ENCODE peak calls at places on chromosomes 16 and 17, in seven cellular contexts. One of them, this sample, is unnamed.

GRCh38 chr17:37360632-37361031 is 15.2 kb upstream of the C17orf78 start:
- DNase-seq in foreskin keratinocyte: no peak
- DNase-seq in stomach: no peak
- DNase-seq in CD8-positive, alpha-beta T cell: no peak
- DNase-seq in right lobe of liver: no peak
- DNase-seq in hepatocyte: no peak
- DNase-seq in cardiac muscle cell: peak; percentile 55
- DNase-seq in this sample: no peak

GRCh38 chr16:87836844-87837581 is 32.3 kb downstream of the SLC7A5 start:
- DNase-seq in foreskin keratinocyte: peak; percentile 31
- DNase-seq in stomach: no peak
- DNase-seq in CD8-positive, alpha-beta T cell: no peak
- DNase-seq in right lobe of liver: no peak
- DNase-seq in hepatocyte: no peak
- DNase-seq in cardiac muscle cell: peak; percentile 21
- DNase-seq in this sample: no peak

GRCh38 chr16:53056528-53056881 is 1.7 kb downstream of the CHD9 start:
- DNase-seq in foreskin keratinocyte: no peak
- DNase-seq in stomach: no peak
- DNase-seq in CD8-positive, alpha-beta T cell: no peak
- DNase-seq in right lobe of liver: peak; percentile 89
- DNase-seq in hepatocyte: no peak
- DNase-seq in cardiac muscle cell: peak; percentile 68
- DNase-seq in this sample: no peak

GRCh38 chr17:77886387-77886728 is 72.1 kb upstream of the TNRC6C start:
- DNase-seq in foreskin keratinocyte: no peak
- DNase-seq in stomach: peak; percentile 41
- DNase-seq in CD8-positive, alpha-beta T cell: no peak
- DNase-seq in right lobe of liver: no peak
- DNase-seq in hepatocyte: no peak
- DNase-seq in cardiac muscle cell: no peak
- DNase-seq in this sample: no peak

GRCh38 chr17:82959990-82960418 is 119.4 kb upstream of the METRNL start:
- DNase-seq in foreskin keratinocyte: no peak
- DNase-seq in stomach: peak; percentile 19
- DNase-seq in CD8-positive, alpha-beta T cell: no peak
- DNase-seq in right lobe of liver: peak; percentile 39
- DNase-seq in hepatocyte: no peak
- DNase-seq in cardiac muscle cell: no peak
- DNase-seq in this sample: peak; percentile 11

GRCh38 chr17:63960006-63960405 is 12.7 kb downstream of the SCN4A start:
- DNase-seq in foreskin keratinocyte: no peak
- DNase-seq in stomach: no peak
- DNase-seq in CD8-positive, alpha-beta T cell: no peak
- DNase-seq in right lobe of liver: no peak
- DNase-seq in hepatocyte: no peak
- DNase-seq in cardiac muscle cell: no peak
- DNase-seq in this sample: no peak

GRCh38 chr16:60329110-60329509 is 1595.0 kb upstream of the GOT2 start:
- DNase-seq in foreskin keratinocyte: peak; percentile 2
- DNase-seq in stomach: no peak
- DNase-seq in CD8-positive, alpha-beta T cell: no peak
- DNase-seq in right lobe of liver: no peak
- DNase-seq in hepatocyte: no peak
- DNase-seq in cardiac muscle cell: no peak
- DNase-seq in this sample: no peak

GRCh38 chr17:30000001-30000754 is 58.7 kb downstream of the EFCAB5 start:
- DNase-seq in foreskin keratinocyte: no peak
- DNase-seq in stomach: no peak
- DNase-seq in CD8-positive, alpha-beta T cell: no peak
- DNase-seq in right lobe of liver: no peak
- DNase-seq in hepatocyte: no peak
- DNase-seq in cardiac muscle cell: no peak
- DNase-seq in this sample: no peak

GRCh38 chr17:11170901-11171300 is 70.1 kb upstream of the SHISA6 start:
- DNase-seq in foreskin keratinocyte: no peak
- DNase-seq in stomach: no peak
- DNase-seq in CD8-positive, alpha-beta T cell: no peak
- DNase-seq in right lobe of liver: no peak
- DNase-seq in hepatocyte: no peak
- DNase-seq in cardiac muscle cell: no peak
- DNase-seq in this sample: peak; percentile 12

GRCh38 chr17:1109606-1110523 is 69.9 kb downstream of the ABR start:
- DNase-seq in foreskin keratinocyte: no peak
- DNase-seq in stomach: peak; percentile 62
- DNase-seq in CD8-positive, alpha-beta T cell: peak; percentile 58
- DNase-seq in right lobe of liver: no peak
- DNase-seq in hepatocyte: peak; percentile 79
- DNase-seq in cardiac muscle cell: no peak
- DNase-seq in this sample: peak; percentile 58

GRCh38 chr17:65473985-65474384 is 87.5 kb downstream of the AXIN2 start:
- DNase-seq in foreskin keratinocyte: no peak
- DNase-seq in stomach: no peak
- DNase-seq in CD8-positive, alpha-beta T cell: no peak
- DNase-seq in right lobe of liver: no peak
- DNase-seq in hepatocyte: no peak
- DNase-seq in cardiac muscle cell: no peak
- DNase-seq in this sample: no peak

GRCh38 chr17:37752482-37752881 is 7.6 kb upstream of the HNF1B start:
- DNase-seq in foreskin keratinocyte: peak; percentile 63
- DNase-seq in stomach: no peak
- DNase-seq in CD8-positive, alpha-beta T cell: no peak
- DNase-seq in right lobe of liver: no peak
- DNase-seq in hepatocyte: peak; percentile 26
- DNase-seq in cardiac muscle cell: no peak
- DNase-seq in this sample: no peak

GRCh38 chr17:32264823-32265191 is 825 bp upstream of the RHBDL3 start:
- DNase-seq in foreskin keratinocyte: no peak
- DNase-seq in stomach: no peak
- DNase-seq in CD8-positive, alpha-beta T cell: no peak
- DNase-seq in right lobe of liver: no peak
- DNase-seq in hepatocyte: no peak
- DNase-seq in cardiac muscle cell: no peak
- DNase-seq in this sample: no peak

DNA sequence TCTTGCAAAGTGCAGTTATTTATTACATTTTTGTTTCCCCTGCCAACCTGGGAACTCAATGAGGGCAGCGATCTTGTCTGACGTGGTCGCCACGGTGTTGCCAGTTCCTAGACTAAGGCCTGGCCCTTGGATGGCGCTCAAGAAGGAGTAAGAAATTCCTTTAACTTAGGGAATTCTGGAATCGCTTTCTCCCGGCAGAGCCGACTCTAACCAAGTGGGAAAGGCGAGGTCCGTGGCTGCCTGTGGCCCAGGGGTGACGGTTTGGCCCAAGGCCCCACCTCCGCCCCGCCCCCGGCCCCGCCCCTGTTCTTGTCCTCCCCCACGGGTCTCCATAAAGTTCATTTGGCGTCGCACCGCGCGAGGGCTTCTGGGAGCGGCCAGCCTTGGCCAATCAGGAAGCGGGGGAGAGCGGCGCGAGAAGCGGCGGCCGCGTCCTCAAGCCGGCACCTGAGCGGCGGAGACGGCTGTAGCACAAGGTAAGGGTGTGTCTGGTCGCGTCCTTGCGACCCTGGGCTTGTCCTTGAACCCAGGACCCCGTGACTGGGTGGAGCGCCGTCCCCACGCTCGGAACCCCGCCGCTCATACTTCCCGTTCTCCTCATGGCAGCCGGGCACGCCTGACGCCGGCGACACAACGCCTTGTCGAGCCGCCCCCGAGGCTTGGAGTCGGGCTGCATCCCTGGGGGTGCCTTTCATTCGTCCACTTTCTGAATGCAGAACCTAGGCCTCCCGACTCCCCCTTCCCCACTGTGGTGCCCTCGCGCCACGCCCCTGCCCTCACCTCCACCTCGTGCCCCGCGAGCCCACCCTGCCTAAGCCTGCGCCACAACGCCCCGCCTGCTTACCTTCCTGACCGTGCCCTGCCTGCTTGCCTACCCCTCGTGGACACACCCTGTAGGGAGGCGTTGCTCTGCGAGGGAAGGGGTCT is at the start of gene NUP93:
- DNase-seq in foreskin keratinocyte: peak; percentile 66
- DNase-seq in stomach: peak; percentile 94
- DNase-seq in CD8-positive, alpha-beta T cell: peak; percentile 86
- DNase-seq in right lobe of liver: peak; percentile 94
- DNase-seq in hepatocyte: peak; percentile 96
- DNase-seq in cardiac muscle cell: peak; percentile 96
- DNase-seq in this sample: peak; percentile 92
- TF ChIP-seq CTCF in foreskin keratinocyte: no peak
- TF ChIP-seq CTCF in stomach: no peak
- TF ChIP-seq CTCF in CD8-positive, alpha-beta T cell: no peak
- TF ChIP-seq CTCF in right lobe of liver: no peak
- TF ChIP-seq CTCF in hepatocyte: no peak
- TF ChIP-seq CTCF in cardiac muscle cell: no peak
- TF ChIP-seq CTCF in this sample: no peak

GRCh38 chr17:50102164-50102991 is 7.2 kb downstream of the PDK2 start:
- DNase-seq in foreskin keratinocyte: no peak
- DNase-seq in stomach: peak; percentile 90
- DNase-seq in CD8-positive, alpha-beta T cell: no peak
- DNase-seq in right lobe of liver: peak; percentile 98
- DNase-seq in hepatocyte: peak; percentile 83
- DNase-seq in cardiac muscle cell: no peak
- DNase-seq in this sample: no peak

GRCh38 chr17:50101346-50102163 is 6.4 kb downstream of the PDK2 start:
- DNase-seq in foreskin keratinocyte: no peak
- DNase-seq in stomach: peak; percentile 73
- DNase-seq in CD8-positive, alpha-beta T cell: no peak
- DNase-seq in right lobe of liver: peak; percentile 88
- DNase-seq in hepatocyte: peak; percentile 75
- DNase-seq in cardiac muscle cell: peak; percentile 58
- DNase-seq in this sample: no peak

GRCh38 chr17:50100480-50100883 is 5.3 kb downstream of the PDK2 start:
- DNase-seq in foreskin keratinocyte: no peak
- DNase-seq in stomach: no peak
- DNase-seq in CD8-positive, alpha-beta T cell: no peak
- DNase-seq in right lobe of liver: no peak
- DNase-seq in hepatocyte: no peak
- DNase-seq in cardiac muscle cell: no peak
- DNase-seq in this sample: no peak

GRCh38 chr17:50099003-50099402 is 3.9 kb downstream of the PDK2 start:
- DNase-seq in foreskin keratinocyte: no peak
- DNase-seq in stomach: no peak
- DNase-seq in CD8-positive, alpha-beta T cell: no peak
- DNase-seq in right lobe of liver: no peak
- DNase-seq in hepatocyte: no peak
- DNase-seq in cardiac muscle cell: no peak
- DNase-seq in this sample: no peak

DNA sequence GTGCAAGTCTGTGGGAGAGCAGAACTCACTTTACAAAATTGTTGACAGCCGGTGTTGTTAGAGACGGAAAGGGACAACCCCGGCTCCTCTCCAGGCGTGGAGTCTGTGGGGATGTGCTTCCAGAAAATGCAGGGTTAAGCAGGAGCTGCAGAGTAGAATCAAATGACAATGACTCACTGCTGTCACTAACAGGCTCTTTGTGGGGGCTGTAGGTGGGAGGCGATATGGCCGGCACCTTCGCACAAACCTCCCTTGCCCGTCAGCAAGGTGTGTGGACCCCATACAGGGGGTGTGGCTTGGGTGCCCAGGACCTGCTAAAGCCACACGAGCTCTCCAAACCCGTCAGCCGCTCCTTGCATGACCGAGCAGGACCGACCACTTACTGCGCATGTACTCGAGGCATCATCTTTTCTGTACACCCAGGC is 5.8 kb downstream of the PDK2 start:
- DNase-seq in foreskin keratinocyte: no peak
- DNase-seq in stomach: no peak
- DNase-seq in CD8-positive, alpha-beta T cell: no peak
- DNase-seq in right lobe of liver: no peak
- DNase-seq in hepatocyte: peak; percentile 52
- DNase-seq in cardiac muscle cell: no peak
- DNase-seq in this sample: no peak
- H3K27ac ChIP-seq in foreskin keratinocyte: no peak overlapping the region
- H3K27ac ChIP-seq in stomach: peak overlapping the region; percentile 85
- H3K27ac ChIP-seq in CD8-positive, alpha-beta T cell: no peak overlapping the region
- H3K27ac ChIP-seq in right lobe of liver: no peak overlapping the region
- H3K27ac ChIP-seq in hepatocyte: peak overlapping the region; percentile 90
- H3K27ac ChIP-seq in cardiac muscle cell: peak overlapping the region; percentile 92
- H3K27ac ChIP-seq in this sample: no peak overlapping the region

GRCh38 chr16:82630219-82630618 is 3.5 kb downstream of the CDH13 start:
- DNase-seq in foreskin keratinocyte: no peak
- DNase-seq in stomach: no peak
- DNase-seq in CD8-positive, alpha-beta T cell: no peak
- DNase-seq in right lobe of liver: no peak
- DNase-seq in hepatocyte: no peak
- DNase-seq in cardiac muscle cell: no peak
- DNase-seq in this sample: no peak
- H3K27me3 ChIP-seq in foreskin keratinocyte: no peaks in the 10 kb centered on the region
- H3K27me3 ChIP-seq in stomach: peaks cover 70% of the 10 kb centered on the region
- H3K27me3 ChIP-seq in CD8-positive, alpha-beta T cell: no peaks in the 10 kb centered on the region
- H3K27me3 ChIP-seq in right lobe of liver: no peaks in the 10 kb centered on the region
- H3K27me3 ChIP-seq in hepatocyte: peaks cover 57% of the 10 kb centered on the region
- H3K27me3 ChIP-seq in cardiac muscle cell: peaks cover 38% of the 10 kb centered on the region
- H3K27me3 ChIP-seq in this sample: peaks cover 18% of the 10 kb centered on the region

GRCh38 chr17:58960068-58960467 is 146.6 kb downstream of the TRIM37 start:
- DNase-seq in foreskin keratinocyte: peak; percentile 49
- DNase-seq in stomach: no peak
- DNase-seq in CD8-positive, alpha-beta T cell: no peak
- DNase-seq in right lobe of liver: peak; percentile 54
- DNase-seq in hepatocyte: peak; percentile 50
- DNase-seq in cardiac muscle cell: peak; percentile 62
- DNase-seq in this sample: no peak
- TF ChIP-seq CTCF in foreskin keratinocyte: peak; percentile 50
- TF ChIP-seq CTCF in stomach: no peak
- TF ChIP-seq CTCF in CD8-positive, alpha-beta T cell: no peak
- TF ChIP-seq CTCF in right lobe of liver: peak; percentile 42
- TF ChIP-seq CTCF in hepatocyte: peak; percentile 25
- TF ChIP-seq CTCF in cardiac muscle cell: peak; percentile 19
- TF ChIP-seq CTCF in this sample: peak; percentile 21

GRCh38 chr16:54128629-54129230 is 157.9 kb downstream of the IRX3 start:
- DNase-seq in foreskin keratinocyte: no peak
- DNase-seq in stomach: no peak
- DNase-seq in CD8-positive, alpha-beta T cell: no peak
- DNase-seq in right lobe of liver: no peak
- DNase-seq in hepatocyte: no peak
- DNase-seq in cardiac muscle cell: no peak
- DNase-seq in this sample: no peak
- H3K27ac ChIP-seq in foreskin keratinocyte: no peak overlapping the region
- H3K27ac ChIP-seq in stomach: no peak overlapping the region
- H3K27ac ChIP-seq in CD8-positive, alpha-beta T cell: no peak overlapping the region
- H3K27ac ChIP-seq in right lobe of liver: no peak overlapping the region
- H3K27ac ChIP-seq in hepatocyte: no peak overlapping the region
- H3K27ac ChIP-seq in cardiac muscle cell: no peak overlapping the region
- H3K27ac ChIP-seq in this sample: no peak overlapping the region

DNA sequence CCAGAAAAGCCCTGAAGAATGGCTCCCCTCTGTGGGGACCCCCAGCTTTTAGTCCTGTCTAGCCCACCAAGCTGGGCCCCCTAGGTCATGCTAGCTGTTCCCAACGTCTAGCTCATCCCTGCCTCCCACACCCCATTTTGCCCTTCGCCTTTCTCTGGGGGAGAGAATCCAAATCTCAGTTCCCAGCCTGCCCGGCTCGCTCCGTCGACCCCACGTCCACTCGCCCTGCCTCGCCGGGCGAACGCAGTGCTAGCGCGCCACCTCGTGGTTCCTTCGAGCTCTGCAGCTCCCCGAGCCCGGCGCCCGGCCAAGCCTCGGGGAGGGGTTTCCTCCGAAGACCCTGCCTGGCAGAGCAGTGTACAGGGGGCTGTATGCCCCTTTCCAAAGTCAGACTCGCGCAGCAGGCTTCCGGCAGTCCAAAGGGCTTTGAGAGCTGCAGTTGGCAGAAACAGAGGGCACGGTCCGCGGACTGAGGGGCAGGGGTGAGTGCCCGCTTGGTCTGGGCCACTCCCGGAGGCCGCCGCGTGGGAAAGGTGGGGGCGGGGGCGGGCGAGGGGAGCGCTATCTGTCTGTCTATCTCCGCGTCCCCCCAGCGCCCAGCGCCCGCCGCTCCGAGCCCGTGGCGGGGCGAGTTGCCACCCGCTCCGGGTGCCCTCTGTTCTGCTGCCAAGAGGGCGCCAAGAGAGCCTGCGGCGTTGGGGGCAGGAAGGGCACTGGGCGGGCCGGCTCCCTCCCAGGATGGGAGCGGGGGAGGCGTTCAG is 1.7 kb upstream of the DLX3 start:
- DNase-seq in foreskin keratinocyte: no peak
- DNase-seq in stomach: peak; percentile 59
- DNase-seq in CD8-positive, alpha-beta T cell: peak; percentile 78
- DNase-seq in right lobe of liver: peak; percentile 60
- DNase-seq in hepatocyte: peak; percentile 73
- DNase-seq in cardiac muscle cell: peak; percentile 40
- DNase-seq in this sample: peak; percentile 73
- H3K27me3 ChIP-seq in foreskin keratinocyte: peaks cover 45% of the 10 kb centered on the region
- H3K27me3 ChIP-seq in stomach: peaks cover 98% of the 10 kb centered on the region
- H3K27me3 ChIP-seq in CD8-positive, alpha-beta T cell: peaks cover 31% of the 10 kb centered on the region
- H3K27me3 ChIP-seq in right lobe of liver: no peaks in the 10 kb centered on the region
- H3K27me3 ChIP-seq in hepatocyte: peaks cover 83% of the 10 kb centered on the region
- H3K27me3 ChIP-seq in cardiac muscle cell: peaks cover 86% of the 10 kb centered on the region
- H3K27me3 ChIP-seq in this sample: peaks cover 6% of the 10 kb centered on the region

This sample was measured in WERI-Rb-1.